ENCODE peak calls at places on chromosomes 5 and 9, in six cellular contexts. O, T, S, R, K and Y are unnamed samples.

GRCh38 chr5:72525816-72526215 is 18.6 kb upstream of the ZNF366 start:
- DNase-seq in T (no peak), R (no peak), S (peak; percentile 71), O (peak; percentile 27), K (peak; percentile 68), Y (no peak)

GRCh38 chr9:37353791-37354190 is 68.7 kb upstream of the GRHPR start:
- DNase-seq in R (no peak), T (no peak), K (no peak), O (no peak), S (no peak), Y (no peak)

GRCh38 chr5:137310051-137310730 is 188.9 kb downstream of the SPOCK1 start:
- DNase-seq in T (no peak), S (peak; percentile 81), R (no peak), O (peak; percentile 95), K (peak; percentile 87), Y (no peak)

GRCh38 chr9:111078391-111079038 is 40.2 kb upstream of the LPAR1 start:
- DNase-seq in S (no peak), K (no peak), T (no peak), R (no peak), O (no peak), Y (peak; percentile 60)

GRCh38 chr9:111298831-111299603 is 31.0 kb downstream of the OR2K2 start:
- DNase-seq in K (peak; percentile 35), S (peak; percentile 39), O (peak; percentile 56), T (peak; percentile 59), R (no peak), Y (peak; percentile 36)

GRCh38 chr9:76886318-76886717 is 19.6 kb downstream of the PRUNE2 start:
- DNase-seq in K (no peak), O (no peak), T (no peak), R (no peak), S (no peak), Y (no peak)

GRCh38 chr9:88991066-88992030 is at the start of gene S1PR3:
- DNase-seq in R (peak; percentile 44), T (peak; percentile 77), S (peak; percentile 51), K (no peak), O (peak; percentile 45), Y (no peak)

GRCh38 chr5:31614147-31615030 is 24.5 kb upstream of the PDZD2 start:
- DNase-seq in S (no peak), R (no peak), T (no peak), O (peak; percentile 29), K (no peak), Y (no peak)

GRCh38 chr5:128475693-128476092 is 62.4 kb downstream of the FBN2 start:
- DNase-seq in K (no peak), O (no peak), S (no peak), R (no peak), T (no peak), Y (no peak)

GRCh38 chr5:168023190-168023589 is 268.3 kb upstream of the WWC1 start:
- DNase-seq in K (no peak), S (no peak), R (no peak), O (no peak), T (peak; percentile 73), Y (no peak)

GRCh38 chr5:158234323-158235158 is 375.6 kb upstream of the CLINT1 start:
- DNase-seq in S (no peak), R (no peak), K (no peak), T (no peak), O (no peak), Y (no peak)

GRCh38 chr5:139660105-139660915 is 12.2 kb downstream of the CXXC5 start:
- DNase-seq in K (no peak), T (peak; percentile 84), R (peak; percentile 85), O (no peak), S (peak; percentile 76), Y (no peak)

GRCh38 chr5:139659673-139660072 is 11.5 kb downstream of the CXXC5 start:
- DNase-seq in T (no peak), O (peak; percentile 64), S (no peak), K (no peak), R (no peak), Y (no peak)

GRCh38 chr5:139657363-139658321 is 9.5 kb downstream of the CXXC5 start:
- DNase-seq in T (no peak), K (no peak), O (peak; percentile 88), S (no peak), R (no peak), Y (no peak)

GRCh38 chr5:139658928-139659667 is 10.9 kb downstream of the CXXC5 start:
- DNase-seq in T (peak; percentile 59), K (no peak), O (peak; percentile 84), S (peak; percentile 62), R (no peak), Y (peak; percentile 55)

GRCh38 chr5:139658501-139658927 is 10.4 kb downstream of the CXXC5 start:
- DNase-seq in K (no peak), S (no peak), O (peak; percentile 75), T (no peak), R (no peak), Y (no peak)
- H3K4me3 ChIP-seq in K (no peak overlapping the region), S (no peak overlapping the region), O (no peak overlapping the region), T (peak overlapping the region; percentile 55), R (no peak overlapping the region), Y (no peak overlapping the region)

GRCh38 chr9:131616983-131617604 is 71.8 kb downstream of the PRRT1B start:
- DNase-seq in K (no peak), O (no peak), R (no peak), S (no peak), T (no peak), Y (no peak)
- H3K36me3 ChIP-seq in K (peaks cover 27% of the 10 kb centered on the region), O (peaks cover 15% of the 10 kb centered on the region), R (peaks cover 10% of the 10 kb centered on the region), S (peaks cover 6% of the 10 kb centered on the region), T (peaks cover 83% of the 10 kb centered on the region), Y (peaks cover 57% of the 10 kb centered on the region)

DNA sequence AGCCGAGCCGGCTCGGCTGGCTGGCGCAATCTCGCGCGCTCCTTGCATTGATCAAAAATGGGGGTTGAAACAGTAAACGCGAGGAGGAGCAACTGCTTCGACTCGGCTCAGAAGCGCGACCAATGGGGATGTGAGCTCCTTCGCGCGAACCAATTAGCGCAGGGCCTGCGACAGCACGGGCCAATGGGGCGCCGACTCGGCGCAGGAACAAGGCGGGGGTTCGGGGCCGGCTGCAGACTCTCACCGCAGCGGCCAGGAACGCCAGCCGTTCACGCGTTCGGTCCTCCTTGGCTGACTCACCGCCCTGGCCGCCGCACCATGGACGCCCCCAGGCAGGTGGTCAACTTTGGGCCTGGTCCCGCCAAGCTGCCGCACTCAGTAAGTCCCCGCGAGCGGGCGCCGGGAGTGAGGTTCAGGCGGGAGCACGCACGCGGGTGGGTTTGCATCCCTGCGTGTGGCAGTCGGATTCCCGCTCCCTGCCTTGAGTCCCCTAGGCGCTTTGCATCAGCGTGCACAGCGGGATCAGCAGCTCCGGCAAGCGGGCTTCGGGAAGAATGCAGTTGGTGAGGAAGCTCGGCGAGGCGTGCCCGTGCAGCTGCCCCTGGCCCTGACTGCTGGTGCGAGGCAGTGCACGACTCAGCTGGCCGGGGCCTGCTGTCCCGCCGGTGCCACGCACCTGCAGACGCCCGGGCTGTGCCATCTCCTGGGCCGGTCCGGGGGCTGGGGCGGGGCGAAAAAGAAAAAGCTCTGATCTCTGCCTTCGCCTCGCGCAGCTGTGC is at the start of gene PSAT1:
- DNase-seq in R (peak; percentile 88), K (peak; percentile 87), O (peak; percentile 98), S (peak; percentile 96), T (peak; percentile 78), Y (peak; percentile 92)
- TF ChIP-seq CTCF in R (no peak), K (peak; percentile 6), O (no peak), S (no peak), T (no peak), Y (no peak)

GRCh38 chr9:16155878-16156277 is 603.0 kb downstream of the CCDC171 start:
- DNase-seq in O (no peak), R (no peak), K (no peak), S (no peak), T (no peak), Y (no peak)

GRCh38 chr9:16153221-16153620 is 600.4 kb downstream of the CCDC171 start:
- DNase-seq in O (no peak), R (no peak), K (no peak), T (no peak), S (no peak), Y (no peak)

GRCh38 chr9:16152276-16153065 is 599.6 kb downstream of the CCDC171 start:
- DNase-seq in O (peak; percentile 59), R (no peak), K (no peak), T (no peak), S (no peak), Y (no peak)

GRCh38 chr9:16157216-16157615 is 604.4 kb downstream of the CCDC171 start:
- DNase-seq in K (no peak), T (no peak), R (no peak), S (no peak), O (no peak), Y (no peak)

GRCh38 chr9:16154570-16155078 is 601.8 kb downstream of the CCDC171 start:
- DNase-seq in R (no peak), K (no peak), S (no peak), O (peak; percentile 64), T (peak; percentile 30), Y (peak; percentile 30)
- H3K4me3 ChIP-seq in R (no peak overlapping the region), K (no peak overlapping the region), S (no peak overlapping the region), O (no peak overlapping the region), T (peak overlapping the region; percentile 41), Y (no peak overlapping the region)

DNA sequence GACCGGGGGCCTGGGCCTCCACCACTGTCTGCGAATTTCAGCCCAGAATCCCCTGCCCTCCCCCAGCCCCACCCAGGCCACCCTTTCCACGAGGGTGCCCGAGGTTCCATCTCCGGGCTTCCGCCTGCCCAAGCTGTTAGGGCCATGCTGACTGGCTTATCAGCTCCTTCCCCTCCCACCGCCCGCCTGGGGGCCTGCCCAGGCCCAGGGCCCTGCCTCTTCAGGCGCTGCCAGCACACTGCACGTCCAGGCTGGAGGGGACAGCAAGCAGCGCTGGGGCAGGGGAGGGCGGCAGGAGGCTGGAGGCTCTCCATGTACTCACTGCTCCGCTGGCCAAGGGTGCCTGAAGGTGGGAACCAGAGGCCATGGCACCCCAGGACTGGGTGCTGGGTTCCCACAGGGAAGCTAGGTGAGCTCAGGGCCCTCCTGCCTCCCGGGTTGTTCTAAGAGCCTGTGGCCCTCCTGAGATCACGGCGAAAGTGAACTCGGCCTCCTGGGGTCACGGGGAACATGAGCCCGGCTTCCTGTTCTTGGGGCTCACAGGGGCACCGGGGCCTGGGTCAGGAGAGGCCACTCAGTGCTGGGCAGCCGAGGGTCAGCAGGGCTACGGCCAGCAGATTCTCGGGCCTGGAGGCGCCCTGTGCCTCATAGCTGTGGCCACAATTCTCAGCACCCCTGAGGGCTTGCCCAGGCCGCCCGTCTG is 57.7 kb upstream of the EGFL7 start:
- DNase-seq in T (no peak), K (no peak), O (no peak), S (no peak), R (no peak), Y (no peak)
- H3K36me3 ChIP-seq in T (no peaks in the 10 kb centered on the region), K (no peaks in the 10 kb centered on the region), O (no peaks in the 10 kb centered on the region), S (no peaks in the 10 kb centered on the region), R (no peaks in the 10 kb centered on the region), Y (no peaks in the 10 kb centered on the region)

DNA sequence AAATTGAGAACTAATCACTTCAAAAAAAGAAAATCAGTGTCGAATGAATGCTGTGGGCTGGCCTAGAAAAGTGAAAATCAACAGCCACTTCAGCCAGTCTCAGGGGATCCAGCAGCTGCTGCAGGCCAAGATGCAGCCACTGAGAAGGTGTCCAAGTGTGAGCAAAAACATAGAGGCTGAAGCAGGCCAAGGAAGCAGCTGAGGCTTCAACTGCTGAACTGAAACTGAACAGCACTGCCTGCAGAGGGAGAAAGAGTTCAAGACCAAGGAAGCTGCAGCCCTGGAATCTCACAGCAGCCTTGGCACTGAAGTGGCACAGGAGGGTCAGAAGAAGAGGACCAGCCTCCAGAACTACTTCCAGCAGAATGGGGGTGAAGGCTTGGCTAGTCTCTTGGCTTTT is 15.8 kb upstream of the SLC36A3 start:
- DNase-seq in R (no peak), O (peak; percentile 1), K (no peak), T (peak; percentile 31), S (peak; percentile 11), Y (no peak)
- TF ChIP-seq CTCF in R (no peak), O (peak; percentile 27), K (peak; percentile 37), T (peak; percentile 31), S (no peak), Y (peak; percentile 29)

GRCh38 chr9:95494022-95494415 is 22.8 kb downstream of the PTCH1 start:
- DNase-seq in K (no peak), S (no peak), R (no peak), O (no peak), T (no peak), Y (peak; percentile 61)
- H3K4me3 ChIP-seq in K (no peak overlapping the region), S (no peak overlapping the region), R (no peak overlapping the region), O (no peak overlapping the region), T (no peak overlapping the region), Y (peak overlapping the region; percentile 65)